ENCODE peak calls at places on chromosomes 2 and 18, in six cellular contexts. One of them, this sample, is unnamed.

GRCh38 chr18:10061566-10061965 is 147.8 kb downstream of the VAPA start:
- DNase-seq in SW 1271: no peak
- DNase-seq in posterior cingulate gyrus: no peak
- DNase-seq in hippocampal formation: no peak
- DNase-seq in activated CD4-positive, alpha-beta T cell treated with anti-CD3 and anti-CD28 coated beads, Interleukin-2, amount 50 U/mL, for 1 hour: no peak
- DNase-seq in non-pigmented ciliary epithelial cell: no peak
- DNase-seq in this sample: no peak

GRCh38 chr2:14363976-14364375 is 268.5 kb upstream of the LRATD1 start:
- DNase-seq in SW 1271: no peak
- DNase-seq in posterior cingulate gyrus: no peak
- DNase-seq in hippocampal formation: no peak
- DNase-seq in activated CD4-positive, alpha-beta T cell treated with anti-CD3 and anti-CD28 coated beads, Interleukin-2, amount 50 U/mL, for 1 hour: no peak
- DNase-seq in non-pigmented ciliary epithelial cell: no peak
- DNase-seq in this sample: no peak

GRCh38 chr18:9103488-9103887 is 989 bp downstream of the NDUFV2 start:
- DNase-seq in SW 1271: no peak
- DNase-seq in posterior cingulate gyrus: no peak
- DNase-seq in hippocampal formation: peak
- DNase-seq in activated CD4-positive, alpha-beta T cell treated with anti-CD3 and anti-CD28 coated beads, Interleukin-2, amount 50 U/mL, for 1 hour: no peak
- DNase-seq in non-pigmented ciliary epithelial cell: no peak
- DNase-seq in this sample: no peak

GRCh38 chr2:180208841-180209240 is 201.7 kb upstream of the CWC22 start:
- DNase-seq in SW 1271: no peak
- DNase-seq in posterior cingulate gyrus: no peak
- DNase-seq in hippocampal formation: no peak
- DNase-seq in activated CD4-positive, alpha-beta T cell treated with anti-CD3 and anti-CD28 coated beads, Interleukin-2, amount 50 U/mL, for 1 hour: no peak
- DNase-seq in non-pigmented ciliary epithelial cell: peak
- DNase-seq in this sample: no peak

GRCh38 chr18:48002933-48003365 is 72.5 kb upstream of the SMAD2 start:
- DNase-seq in SW 1271: peak
- DNase-seq in posterior cingulate gyrus: no peak
- DNase-seq in hippocampal formation: no peak
- DNase-seq in activated CD4-positive, alpha-beta T cell treated with anti-CD3 and anti-CD28 coated beads, Interleukin-2, amount 50 U/mL, for 1 hour: no peak
- DNase-seq in non-pigmented ciliary epithelial cell: no peak
- DNase-seq in this sample: no peak

GRCh38 chr2:167953790-167954189 is 293.6 kb downstream of the STK39 start:
- DNase-seq in SW 1271: no peak
- DNase-seq in posterior cingulate gyrus: no peak
- DNase-seq in hippocampal formation: no peak
- DNase-seq in activated CD4-positive, alpha-beta T cell treated with anti-CD3 and anti-CD28 coated beads, Interleukin-2, amount 50 U/mL, for 1 hour: no peak
- DNase-seq in non-pigmented ciliary epithelial cell: no peak
- DNase-seq in this sample: no peak

GRCh38 chr2:239381709-239382134 is 19.1 kb downstream of the HDAC4 start:
- DNase-seq in SW 1271: no peak
- DNase-seq in posterior cingulate gyrus: peak
- DNase-seq in hippocampal formation: no peak
- DNase-seq in activated CD4-positive, alpha-beta T cell treated with anti-CD3 and anti-CD28 coated beads, Interleukin-2, amount 50 U/mL, for 1 hour: no peak
- DNase-seq in non-pigmented ciliary epithelial cell: no peak
- DNase-seq in this sample: no peak

GRCh38 chr2:45720210-45720609 is 68.7 kb downstream of the PRKCE start:
- DNase-seq in SW 1271: no peak
- DNase-seq in posterior cingulate gyrus: no peak
- DNase-seq in hippocampal formation: no peak
- DNase-seq in activated CD4-positive, alpha-beta T cell treated with anti-CD3 and anti-CD28 coated beads, Interleukin-2, amount 50 U/mL, for 1 hour: no peak
- DNase-seq in non-pigmented ciliary epithelial cell: no peak
- DNase-seq in this sample: no peak

GRCh38 chr2:62461707-62462106 is 44.3 kb downstream of the TMEM17 start:
- DNase-seq in SW 1271: no peak
- DNase-seq in posterior cingulate gyrus: peak
- DNase-seq in hippocampal formation: no peak
- DNase-seq in activated CD4-positive, alpha-beta T cell treated with anti-CD3 and anti-CD28 coated beads, Interleukin-2, amount 50 U/mL, for 1 hour: no peak
- DNase-seq in non-pigmented ciliary epithelial cell: no peak
- DNase-seq in this sample: no peak

GRCh38 chr2:60549250-60550150 is 4.0 kb downstream of the BCL11A start:
- DNase-seq in SW 1271: no peak
- DNase-seq in posterior cingulate gyrus: peak
- DNase-seq in hippocampal formation: no peak
- DNase-seq in activated CD4-positive, alpha-beta T cell treated with anti-CD3 and anti-CD28 coated beads, Interleukin-2, amount 50 U/mL, for 1 hour: no peak
- DNase-seq in non-pigmented ciliary epithelial cell: no peak
- DNase-seq in this sample: no peak

GRCh38 chr2:228084717-228085116 is 96.8 kb downstream of the SPHKAP start:
- DNase-seq in SW 1271: no peak
- DNase-seq in posterior cingulate gyrus: no peak
- DNase-seq in hippocampal formation: no peak
- DNase-seq in activated CD4-positive, alpha-beta T cell treated with anti-CD3 and anti-CD28 coated beads, Interleukin-2, amount 50 U/mL, for 1 hour: no peak
- DNase-seq in non-pigmented ciliary epithelial cell: no peak
- DNase-seq in this sample: no peak

GRCh38 chr2:187299122-187299906 is 148.7 kb downstream of the CALCRL start:
- DNase-seq in SW 1271: no peak
- DNase-seq in posterior cingulate gyrus: no peak
- DNase-seq in hippocampal formation: no peak
- DNase-seq in activated CD4-positive, alpha-beta T cell treated with anti-CD3 and anti-CD28 coated beads, Interleukin-2, amount 50 U/mL, for 1 hour: no peak
- DNase-seq in non-pigmented ciliary epithelial cell: no peak
- DNase-seq in this sample: no peak

GRCh38 chr2:48249093-48249492 is 280.9 kb upstream of the STON1 start:
- DNase-seq in SW 1271: no peak
- DNase-seq in posterior cingulate gyrus: no peak
- DNase-seq in hippocampal formation: no peak
- DNase-seq in activated CD4-positive, alpha-beta T cell treated with anti-CD3 and anti-CD28 coated beads, Interleukin-2, amount 50 U/mL, for 1 hour: no peak
- DNase-seq in non-pigmented ciliary epithelial cell: no peak
- DNase-seq in this sample: peak

GRCh38 chr2:76378140-76378539 is 667.4 kb upstream of the GCFC2 start:
- DNase-seq in SW 1271: no peak
- DNase-seq in posterior cingulate gyrus: no peak
- DNase-seq in hippocampal formation: no peak
- DNase-seq in activated CD4-positive, alpha-beta T cell treated with anti-CD3 and anti-CD28 coated beads, Interleukin-2, amount 50 U/mL, for 1 hour: no peak
- DNase-seq in non-pigmented ciliary epithelial cell: no peak
- DNase-seq in this sample: no peak

GRCh38 chr2:96962567-96963203 is 23.7 kb downstream of the FAM178B start:
- DNase-seq in SW 1271: no peak
- DNase-seq in posterior cingulate gyrus: peak
- DNase-seq in hippocampal formation: no peak
- DNase-seq in activated CD4-positive, alpha-beta T cell treated with anti-CD3 and anti-CD28 coated beads, Interleukin-2, amount 50 U/mL, for 1 hour: peak
- DNase-seq in non-pigmented ciliary epithelial cell: no peak
- DNase-seq in this sample: no peak

GRCh38 chr2:48543895-48544294 is 13.9 kb downstream of the STON1 start:
- DNase-seq in SW 1271: no peak
- DNase-seq in posterior cingulate gyrus: no peak
- DNase-seq in hippocampal formation: no peak
- DNase-seq in activated CD4-positive, alpha-beta T cell treated with anti-CD3 and anti-CD28 coated beads, Interleukin-2, amount 50 U/mL, for 1 hour: no peak
- DNase-seq in non-pigmented ciliary epithelial cell: no peak
- DNase-seq in this sample: no peak

GRCh38 chr2:106189764-106190468 is 4.2 kb downstream of the UXS1 start:
- DNase-seq in SW 1271: no peak
- DNase-seq in posterior cingulate gyrus: no peak
- DNase-seq in hippocampal formation: no peak
- DNase-seq in activated CD4-positive, alpha-beta T cell treated with anti-CD3 and anti-CD28 coated beads, Interleukin-2, amount 50 U/mL, for 1 hour: no peak
- DNase-seq in non-pigmented ciliary epithelial cell: no peak
- DNase-seq in this sample: peak

GRCh38 chr18:55737781-55738468 is 149.9 kb upstream of the TCF4 start:
- DNase-seq in SW 1271: no peak
- DNase-seq in posterior cingulate gyrus: no peak
- DNase-seq in hippocampal formation: no peak
- DNase-seq in activated CD4-positive, alpha-beta T cell treated with anti-CD3 and anti-CD28 coated beads, Interleukin-2, amount 50 U/mL, for 1 hour: no peak
- DNase-seq in non-pigmented ciliary epithelial cell: no peak
- DNase-seq in this sample: no peak

GRCh38 chr2:179331066-179331465 is 66.4 kb upstream of the SESTD1 start:
- DNase-seq in SW 1271: no peak
- DNase-seq in posterior cingulate gyrus: no peak
- DNase-seq in hippocampal formation: no peak
- DNase-seq in activated CD4-positive, alpha-beta T cell treated with anti-CD3 and anti-CD28 coated beads, Interleukin-2, amount 50 U/mL, for 1 hour: no peak
- DNase-seq in non-pigmented ciliary epithelial cell: no peak
- DNase-seq in this sample: no peak

GRCh38 chr18:10793730-10794370 is 268.0 kb downstream of the NAPG start:
- DNase-seq in SW 1271: no peak
- DNase-seq in posterior cingulate gyrus: no peak
- DNase-seq in hippocampal formation: no peak
- DNase-seq in activated CD4-positive, alpha-beta T cell treated with anti-CD3 and anti-CD28 coated beads, Interleukin-2, amount 50 U/mL, for 1 hour: no peak
- DNase-seq in non-pigmented ciliary epithelial cell: no peak
- DNase-seq in this sample: no peak

GRCh38 chr18:48023334-48024008 is 93.0 kb upstream of the SMAD2 start:
- DNase-seq in SW 1271: no peak
- DNase-seq in posterior cingulate gyrus: no peak
- DNase-seq in hippocampal formation: no peak
- DNase-seq in activated CD4-positive, alpha-beta T cell treated with anti-CD3 and anti-CD28 coated beads, Interleukin-2, amount 50 U/mL, for 1 hour: no peak
- DNase-seq in non-pigmented ciliary epithelial cell: no peak
- DNase-seq in this sample: peak

GRCh38 chr2:131488306-131489205 is 3.6 kb downstream of the MZT2A start:
- DNase-seq in SW 1271: no peak
- DNase-seq in posterior cingulate gyrus: peak
- DNase-seq in hippocampal formation: no peak
- DNase-seq in activated CD4-positive, alpha-beta T cell treated with anti-CD3 and anti-CD28 coated beads, Interleukin-2, amount 50 U/mL, for 1 hour: no peak
- DNase-seq in non-pigmented ciliary epithelial cell: no peak
- DNase-seq in this sample: no peak

GRCh38 chr18:3692113-3692621 is 242.2 kb downstream of the TGIF1 start:
- DNase-seq in SW 1271: no peak
- DNase-seq in posterior cingulate gyrus: no peak
- DNase-seq in hippocampal formation: no peak
- DNase-seq in activated CD4-positive, alpha-beta T cell treated with anti-CD3 and anti-CD28 coated beads, Interleukin-2, amount 50 U/mL, for 1 hour: no peak
- DNase-seq in non-pigmented ciliary epithelial cell: no peak
- DNase-seq in this sample: no peak

GRCh38 chr2:163734401-163734800 is 1.4 kb downstream of the FIGN start:
- DNase-seq in SW 1271: no peak
- DNase-seq in posterior cingulate gyrus: no peak
- DNase-seq in hippocampal formation: no peak
- DNase-seq in activated CD4-positive, alpha-beta T cell treated with anti-CD3 and anti-CD28 coated beads, Interleukin-2, amount 50 U/mL, for 1 hour: no peak
- DNase-seq in non-pigmented ciliary epithelial cell: no peak
- DNase-seq in this sample: no peak

GRCh38 chr2:239156516-239157265 is 244.1 kb downstream of the HDAC4 start:
- DNase-seq in SW 1271: no peak
- DNase-seq in posterior cingulate gyrus: peak
- DNase-seq in hippocampal formation: no peak
- DNase-seq in activated CD4-positive, alpha-beta T cell treated with anti-CD3 and anti-CD28 coated beads, Interleukin-2, amount 50 U/mL, for 1 hour: no peak
- DNase-seq in non-pigmented ciliary epithelial cell: no peak
- DNase-seq in this sample: no peak

GRCh38 chr2:144481666-144482065 is 38.3 kb downstream of the ZEB2 start:
- DNase-seq in SW 1271: no peak
- DNase-seq in posterior cingulate gyrus: no peak
- DNase-seq in hippocampal formation: no peak
- DNase-seq in activated CD4-positive, alpha-beta T cell treated with anti-CD3 and anti-CD28 coated beads, Interleukin-2, amount 50 U/mL, for 1 hour: no peak
- DNase-seq in non-pigmented ciliary epithelial cell: no peak
- DNase-seq in this sample: no peak

GRCh38 chr2:71471276-71471675 is 17.9 kb downstream of the DYSF start:
- DNase-seq in SW 1271: no peak
- DNase-seq in posterior cingulate gyrus: no peak
- DNase-seq in hippocampal formation: no peak
- DNase-seq in activated CD4-positive, alpha-beta T cell treated with anti-CD3 and anti-CD28 coated beads, Interleukin-2, amount 50 U/mL, for 1 hour: no peak
- DNase-seq in non-pigmented ciliary epithelial cell: peak
- DNase-seq in this sample: no peak

GRCh38 chr2:26521054-26521912 is 43.4 kb upstream of the OTOF start:
- DNase-seq in SW 1271: no peak
- DNase-seq in posterior cingulate gyrus: no peak
- DNase-seq in hippocampal formation: no peak
- DNase-seq in activated CD4-positive, alpha-beta T cell treated with anti-CD3 and anti-CD28 coated beads, Interleukin-2, amount 50 U/mL, for 1 hour: no peak
- DNase-seq in non-pigmented ciliary epithelial cell: no peak
- DNase-seq in this sample: no peak

GRCh38 chr18:50654658-50655550 is 95.0 kb downstream of the MAPK4 start:
- DNase-seq in SW 1271: no peak
- DNase-seq in posterior cingulate gyrus: peak
- DNase-seq in hippocampal formation: peak
- DNase-seq in activated CD4-positive, alpha-beta T cell treated with anti-CD3 and anti-CD28 coated beads, Interleukin-2, amount 50 U/mL, for 1 hour: no peak
- DNase-seq in non-pigmented ciliary epithelial cell: no peak
- DNase-seq in this sample: no peak

GRCh38 chr18:11091746-11092145 is 57.6 kb downstream of the PIEZO2 start:
- DNase-seq in SW 1271: no peak
- DNase-seq in posterior cingulate gyrus: no peak
- DNase-seq in hippocampal formation: no peak
- DNase-seq in activated CD4-positive, alpha-beta T cell treated with anti-CD3 and anti-CD28 coated beads, Interleukin-2, amount 50 U/mL, for 1 hour: no peak
- DNase-seq in non-pigmented ciliary epithelial cell: no peak
- DNase-seq in this sample: no peak

GRCh38 chr2:95348609-95349567 is 51.7 kb downstream of the KCNIP3 start:
- DNase-seq in SW 1271: no peak
- DNase-seq in posterior cingulate gyrus: peak
- DNase-seq in hippocampal formation: no peak
- DNase-seq in activated CD4-positive, alpha-beta T cell treated with anti-CD3 and anti-CD28 coated beads, Interleukin-2, amount 50 U/mL, for 1 hour: no peak
- DNase-seq in non-pigmented ciliary epithelial cell: no peak
- DNase-seq in this sample: no peak

GRCh38 chr2:20356042-20356441 is 5.4 kb upstream of the PUM2 start:
- DNase-seq in SW 1271: no peak
- DNase-seq in posterior cingulate gyrus: no peak
- DNase-seq in hippocampal formation: no peak
- DNase-seq in activated CD4-positive, alpha-beta T cell treated with anti-CD3 and anti-CD28 coated beads, Interleukin-2, amount 50 U/mL, for 1 hour: no peak
- DNase-seq in non-pigmented ciliary epithelial cell: peak
- DNase-seq in this sample: peak

GRCh38 chr2:130776550-130776949 is 21.2 kb downstream of the AMER3 start:
- DNase-seq in SW 1271: no peak
- DNase-seq in posterior cingulate gyrus: no peak
- DNase-seq in hippocampal formation: no peak
- DNase-seq in activated CD4-positive, alpha-beta T cell treated with anti-CD3 and anti-CD28 coated beads, Interleukin-2, amount 50 U/mL, for 1 hour: no peak
- DNase-seq in non-pigmented ciliary epithelial cell: no peak
- DNase-seq in this sample: no peak

GRCh38 chr2:133576714-133577113 is 8.5 kb upstream of the NCKAP5 start:
- DNase-seq in SW 1271: no peak
- DNase-seq in posterior cingulate gyrus: no peak
- DNase-seq in hippocampal formation: no peak
- DNase-seq in activated CD4-positive, alpha-beta T cell treated with anti-CD3 and anti-CD28 coated beads, Interleukin-2, amount 50 U/mL, for 1 hour: no peak
- DNase-seq in non-pigmented ciliary epithelial cell: no peak
- DNase-seq in this sample: no peak

GRCh38 chr18:24543408-24544140 is 83.1 kb downstream of the HRH4 start:
- DNase-seq in SW 1271: no peak
- DNase-seq in posterior cingulate gyrus: no peak
- DNase-seq in hippocampal formation: no peak
- DNase-seq in activated CD4-positive, alpha-beta T cell treated with anti-CD3 and anti-CD28 coated beads, Interleukin-2, amount 50 U/mL, for 1 hour: no peak
- DNase-seq in non-pigmented ciliary epithelial cell: no peak
- DNase-seq in this sample: no peak

This sample was measured in skeletal muscle cell.